ENCODE peak calls at places on chromosomes 13 and 19, in nine cellular contexts. S is upper lobe of right lung; R is NCI-H1694; F is WTC11; D is activated CD8-positive, alpha-beta memory T cell treated with anti-CD3 and anti-CD28 coated beads, Interleukin-2, amount 10 ng/mL, durations not matched to agents 7 days and 5 days; C is RPMI8226; X is AG04449; G is activated T-helper 1 cell treated with anti-CD3 and anti-CD28 coated beads, Interleukin-2, amount 50 U/mL, for 16 hours; N is EH. V is an unnamed sample.

GRCh38 chr19:34254552-34255432 is at the start of gene GARRE1:
- DNase-seq in S (peak), R (no peak), F (peak), D (peak), C (peak), X (no peak), G (peak), N (peak), V (no peak)

GRCh38 chr19:10009269-10009665 is 1.0 kb downstream of the COL5A3 start:
- DNase-seq in S (peak), R (no peak), F (peak), D (peak), C (peak), X (no peak), G (peak), N (peak), V (no peak)

GRCh38 chr13:46751811-46752635 is 44.9 kb downstream of the ESD start:
- DNase-seq in S (no peak), R (no peak), F (no peak), D (peak), C (no peak), X (peak), G (peak), N (peak), V (no peak)

GRCh38 chr19:46955114-46955812 is 64.4 kb upstream of the NPAS1 start:
- DNase-seq in S (no peak), R (no peak), F (no peak), D (peak), C (peak), X (no peak), G (peak), N (peak), V (no peak)

GRCh38 chr13:42600943-42601342 is 27.0 kb downstream of the TNFSF11 start:
- DNase-seq in S (no peak), R (no peak), F (no peak), D (no peak), C (no peak), X (no peak), G (no peak), N (peak), V (no peak)

GRCh38 chr19:38484747-38485146 is 51.3 kb downstream of the RYR1 start:
- DNase-seq in S (no peak), R (no peak), F (no peak), D (no peak), C (no peak), X (no peak), G (no peak), N (no peak), V (no peak)

GRCh38 chr19:44657211-44657921 is 13.7 kb downstream of the PVR start:
- DNase-seq in S (peak), R (peak), F (peak), D (peak), C (peak), X (no peak), G (peak), N (peak), V (no peak)

GRCh38 chr13:113750554-113751399 is 8.2 kb upstream of the TMEM255B start:
- DNase-seq in S (no peak), R (no peak), F (no peak), D (no peak), C (no peak), X (no peak), G (no peak), N (no peak), V (no peak)

GRCh38 chr19:55258476-55258827 is 365 bp downstream of the PPP6R1 start:
- DNase-seq in S (no peak), R (no peak), F (no peak), D (no peak), C (peak), X (no peak), G (peak), N (no peak), V (peak)

GRCh38 chr13:44281252-44282000 is 92.2 kb upstream of the SERP2 start:
- DNase-seq in S (no peak), R (no peak), F (no peak), D (no peak), C (no peak), X (no peak), G (no peak), N (no peak), V (no peak)

GRCh38 chr13:41411536-41411935 is 45.8 kb upstream of the RGCC start:
- DNase-seq in S (no peak), R (no peak), F (peak), D (peak), C (no peak), X (peak), G (no peak), N (peak), V (no peak)

GRCh38 chr19:45848922-45849321 is 14.0 kb downstream of the SYMPK start:
- DNase-seq in S (no peak), R (no peak), F (no peak), D (no peak), C (peak), X (no peak), G (no peak), N (no peak), V (no peak)

GRCh38 chr13:27868639-27869435 is 51.0 kb upstream of the PDX1 start:
- DNase-seq in S (no peak), R (no peak), F (no peak), D (no peak), C (peak), X (no peak), G (no peak), N (peak), V (no peak)

GRCh38 chr19:51000981-51001380 is 423 bp downstream of the KLK8 start:
- DNase-seq in S (no peak), R (no peak), F (peak), D (no peak), C (no peak), X (no peak), G (no peak), N (no peak), V (no peak)

GRCh38 chr19:16406356-16406755 is 65.4 kb downstream of the EPS15L1 start:
- DNase-seq in S (no peak), R (no peak), F (no peak), D (no peak), C (no peak), X (no peak), G (no peak), N (no peak), V (no peak)

GRCh38 chr13:50282016-50282415 is 266.8 kb downstream of the KCNRG start:
- DNase-seq in S (no peak), R (no peak), F (no peak), D (no peak), C (no peak), X (no peak), G (no peak), N (no peak), V (no peak)

GRCh38 chr19:6706633-6706958 is 13.9 kb downstream of the C3 start:
- DNase-seq in S (no peak), R (no peak), F (no peak), D (no peak), C (no peak), X (no peak), G (no peak), N (no peak), V (no peak)

GRCh38 chr13:86399572-86399971 is 600.4 kb upstream of the SLITRK6 start:
- DNase-seq in S (no peak), R (no peak), F (no peak), D (no peak), C (no peak), X (no peak), G (no peak), N (no peak), V (no peak)

GRCh38 chr13:109897988-109898623 is 111.7 kb upstream of the IRS2 start:
- DNase-seq in S (no peak), R (no peak), F (no peak), D (no peak), C (no peak), X (no peak), G (no peak), N (no peak), V (no peak)

GRCh38 chr19:345320-345879 is 804 bp upstream of the MIER2 start:
- DNase-seq in S (no peak), R (no peak), F (no peak), D (no peak), C (no peak), X (no peak), G (no peak), N (no peak), V (no peak)

V was measured in breast epithelium.